ENCODE peak calls at places on chromosomes 7 and 10, in eight cellular contexts. Y is mesenteric fat pad; V is aorta; O is activated T-helper 1 cell treated with anti-CD3 and anti-CD28 coated beads, Interleukin-2, amount 50 U/mL, for 16 hours; M is T-helper 2 cell; K is hypothalamus; Q is stimulated activated CD4-positive, alpha-beta T cell treated with anti-CD3 and anti-CD28 coated beads, TNF-alpha, amount 100 ng/mL, for 24 hours; A is activated CD8-positive, alpha-beta memory T cell treated with anti-CD3 and anti-CD28 coated beads, Interleukin-2, amount 50 U/mL, for 48 hours. U is an unnamed sample.

GRCh38 chr10:121942749-121943148 is 14.9 kb upstream of the ATE1 start:
- DNase-seq in Y (no peak), V (no peak), O (no peak), M (no peak), K (no peak), Q (no peak), A (no peak), U (no peak)

GRCh38 chr10:43706166-43706565 is 57.5 kb upstream of the ZNF32 start:
- DNase-seq in Y (no peak), V (no peak), O (no peak), M (no peak), K (no peak), Q (no peak), A (no peak), U (no peak)

GRCh38 chr7:151081170-151082101 is 827 bp upstream of the FASTK start:
- DNase-seq in Y (peak; percentile 90), V (peak; percentile 85), O (no peak), M (no peak), K (no peak), Q (no peak), A (no peak), U (no peak)

GRCh38 chr7:77855371-77856083 is 57.0 kb downstream of the PHTF2 start:
- DNase-seq in Y (no peak), V (no peak), O (no peak), M (no peak), K (no peak), Q (no peak), A (no peak), U (no peak)

GRCh38 chr10:132517951-132518521 is 19.6 kb upstream of the INPP5A start:
- DNase-seq in Y (peak; percentile 82), V (peak; percentile 75), O (no peak), M (no peak), K (no peak), Q (no peak), A (no peak), U (peak; percentile 66)

GRCh38 chr10:28248092-28248491 is 54.8 kb downstream of the MPP7 start:
- DNase-seq in Y (no peak), V (no peak), O (no peak), M (no peak), K (no peak), Q (no peak), A (no peak), U (no peak)

GRCh38 chr7:43879477-43879876 is 10.2 kb upstream of the MRPS24 start:
- DNase-seq in Y (no peak), V (no peak), O (no peak), M (no peak), K (no peak), Q (no peak), A (no peak), U (no peak)

GRCh38 chr7:132276252-132276651 is 300.0 kb downstream of the PLXNA4 start:
- DNase-seq in Y (no peak), V (no peak), O (no peak), M (no peak), K (no peak), Q (no peak), A (no peak), U (no peak)

GRCh38 chr7:33940503-33940902 is 35.2 kb downstream of the BMPER start:
- DNase-seq in Y (no peak), V (no peak), O (no peak), M (no peak), K (no peak), Q (no peak), A (no peak), U (no peak)

GRCh38 chr10:45375716-45376231 is 1.8 kb downstream of the ALOX5 start:
- DNase-seq in Y (no peak), V (no peak), O (no peak), M (no peak), K (no peak), Q (no peak), A (no peak), U (no peak)

GRCh38 chr7:37110641-37111421 is 337.8 kb downstream of the ELMO1 start:
- DNase-seq in Y (no peak), V (no peak), O (no peak), M (no peak), K (no peak), Q (no peak), A (no peak), U (no peak)

GRCh38 chr7:138556771-138557484 is 96.9 kb downstream of the TRIM24 start:
- DNase-seq in Y (no peak), V (no peak), O (no peak), M (no peak), K (no peak), Q (no peak), A (no peak), U (no peak)

GRCh38 chr10:35471455-35471854 is 133.7 kb upstream of the GJD4 start:
- DNase-seq in Y (no peak), V (no peak), O (no peak), M (no peak), K (no peak), Q (no peak), A (no peak), U (no peak)

U was measured in coronary artery.